ENCODE peak calls at places on chromosomes 1 and 21, in nine cellular contexts. Q is transverse colon, I is IMR-90, C is A549, D is heart left ventricle, H is stomach, X is GM12891, P is suprapubic skin, K is adrenal gland. V is an unnamed sample.

GRCh38 chr1:85583355-85584263 is 3.0 kb downstream of the CCN1 start:
- DNase-seq in Q (no peak), I (peak), C (no peak), D (no peak), H (no peak), X (no peak), P (no peak), K (no peak), V (no peak)

GRCh38 chr1:41626616-41627375 is 142.3 kb upstream of the EDN2 start:
- DNase-seq in Q (no peak), I (peak), C (peak), D (no peak), H (no peak), X (no peak), P (no peak), K (no peak), V (no peak)

GRCh38 chr1:180612591-180612990 is 19.2 kb upstream of the XPR1 start:
- DNase-seq in Q (no peak), I (no peak), C (no peak), D (no peak), H (no peak), X (no peak), P (no peak), K (no peak), V (no peak)

GRCh38 chr21:23887709-23888303 is 1719.5 kb downstream of the MRPL39 start:
- DNase-seq in Q (peak), I (no peak), C (no peak), D (no peak), H (no peak), X (no peak), P (no peak), K (no peak), V (no peak)

GRCh38 chr21:29372063-29372802 is 73.5 kb downstream of the BACH1 start:
- DNase-seq in Q (peak), I (peak), C (peak), D (peak), H (peak), X (peak), P (no peak), K (peak), V (peak)

GRCh38 chr1:69987881-69988280 is 217.5 kb downstream of the LRRC40 start:
- DNase-seq in Q (no peak), I (no peak), C (no peak), D (no peak), H (no peak), X (no peak), P (no peak), K (no peak), V (no peak)

GRCh38 chr1:174165471-174166137 is 6.3 kb downstream of the RABGAP1L start:
- DNase-seq in Q (no peak), I (no peak), C (no peak), D (no peak), H (no peak), X (no peak), P (peak), K (peak), V (no peak)

GRCh38 chr1:156389311-156389710 is 20.3 kb downstream of the RHBG start:
- DNase-seq in Q (no peak), I (no peak), C (no peak), D (no peak), H (no peak), X (no peak), P (no peak), K (no peak), V (no peak)

GRCh38 chr1:169509354-169509753 is 23.6 kb upstream of the SLC19A2 start:
- DNase-seq in Q (no peak), I (no peak), C (peak), D (no peak), H (no peak), X (no peak), P (no peak), K (no peak), V (no peak)

GRCh38 chr1:9203623-9204022 is 31.0 kb upstream of the H6PD start:
- DNase-seq in Q (peak), I (no peak), C (no peak), D (no peak), H (no peak), X (no peak), P (no peak), K (no peak), V (no peak)

GRCh38 chr1:39104158-39105060 is 78.3 kb downstream of the NDUFS5 start:
- DNase-seq in Q (peak), I (no peak), C (peak), D (peak), H (no peak), X (no peak), P (no peak), K (peak), V (no peak)

GRCh38 chr1:195608883-195609282 is 999.4 kb downstream of the KCNT2 start:
- DNase-seq in Q (no peak), I (no peak), C (no peak), D (no peak), H (no peak), X (no peak), P (no peak), K (no peak), V (no peak)

GRCh38 chr1:12369258-12369657 is 139.4 kb downstream of the VPS13D start:
- DNase-seq in Q (no peak), I (peak), C (no peak), D (no peak), H (no peak), X (no peak), P (no peak), K (no peak), V (no peak)

GRCh38 chr1:186915555-186915954 is 86.8 kb downstream of the PLA2G4A start:
- DNase-seq in Q (no peak), I (no peak), C (no peak), D (no peak), H (no peak), X (no peak), P (no peak), K (no peak), V (no peak)

GRCh38 chr1:64472805-64473204 is 2.9 kb downstream of the CACHD1 start:
- DNase-seq in Q (no peak), I (no peak), C (no peak), D (no peak), H (no peak), X (no peak), P (no peak), K (no peak), V (no peak)

GRCh38 chr1:87106867-87107266 is 192.4 kb downstream of the HS2ST1 start:
- DNase-seq in Q (no peak), I (no peak), C (no peak), D (no peak), H (no peak), X (no peak), P (no peak), K (no peak), V (no peak)

GRCh38 chr1:65694126-65694525 is 98.6 kb upstream of the PDE4B start:
- DNase-seq in Q (no peak), I (no peak), C (no peak), D (no peak), H (no peak), X (no peak), P (no peak), K (no peak), V (no peak)

GRCh38 chr1:112674440-112674985 is at the start of gene MOV10:
- DNase-seq in Q (peak), I (peak), C (peak), D (peak), H (peak), X (peak), P (peak), K (peak), V (peak)

GRCh38 chr1:112673589-112674439 is 645 bp upstream of the MOV10 start:
- DNase-seq in Q (no peak), I (peak), C (peak), D (no peak), H (no peak), X (no peak), P (no peak), K (peak), V (no peak)

GRCh38 chr1:112676543-112676942 is 2.1 kb downstream of the MOV10 start:
- DNase-seq in Q (no peak), I (no peak), C (no peak), D (no peak), H (no peak), X (no peak), P (no peak), K (no peak), V (no peak)

GRCh38 chr1:112675728-112676381 is 1.4 kb downstream of the MOV10 start:
- DNase-seq in Q (no peak), I (peak), C (no peak), D (no peak), H (no peak), X (no peak), P (no peak), K (no peak), V (no peak)

DNA sequence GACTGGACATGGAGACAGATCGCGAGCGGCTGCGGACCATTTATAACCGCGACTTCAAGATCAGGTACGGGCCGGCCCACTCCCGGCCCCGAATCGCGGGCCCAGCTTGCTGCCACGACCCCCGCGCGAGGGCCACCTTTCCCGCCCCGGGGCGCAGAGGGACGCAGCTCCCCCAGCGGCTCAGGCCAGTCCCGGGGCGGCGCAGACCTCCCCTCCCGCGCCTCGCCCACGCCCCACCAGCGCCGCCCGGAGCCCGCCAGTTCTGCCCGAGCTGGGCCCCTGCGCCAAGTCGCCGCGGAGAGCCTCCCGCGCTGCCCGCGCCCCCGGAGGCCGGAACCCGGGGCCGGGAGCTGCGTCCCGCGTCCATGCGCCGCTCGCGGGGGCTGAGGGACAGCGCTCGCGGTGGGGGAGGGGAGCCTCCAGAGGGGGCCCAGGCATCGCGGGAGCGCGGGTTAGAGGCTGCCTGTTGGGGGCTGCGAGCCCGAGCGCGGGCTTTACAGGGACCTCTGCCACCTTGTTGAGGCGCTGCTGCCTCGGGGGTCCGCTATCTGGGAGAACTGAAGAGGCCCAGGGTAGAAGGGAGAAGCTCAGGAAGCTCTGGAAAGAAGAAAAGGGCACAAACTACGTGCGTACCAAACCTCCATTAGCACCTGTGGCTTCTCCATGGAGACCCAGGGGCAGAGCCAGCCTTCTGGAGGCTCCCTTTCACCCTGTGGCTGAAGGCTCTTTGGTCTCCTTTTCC is 698 bp downstream of the MOV10 start:
- DNase-seq in Q (peak), I (peak), C (no peak), D (peak), H (no peak), X (peak), P (no peak), K (peak), V (peak)
- TF ChIP-seq POLR2A in Q (no peak), I (peak), C (peak), D (peak), H (no peak), X (no peak), P (peak), K (peak), V (no peak)

GRCh38 chr1:95084317-95085176 is 11.8 kb upstream of the ALG14 start:
- DNase-seq in Q (no peak), I (peak), C (peak), D (no peak), H (no peak), X (peak), P (no peak), K (no peak), V (peak)

GRCh38 chr1:95086949-95087533 is 14.3 kb upstream of the ALG14 start:
- DNase-seq in Q (no peak), I (peak), C (peak), D (peak), H (no peak), X (no peak), P (no peak), K (peak), V (no peak)

GRCh38 chr1:95089888-95090287 is 17.1 kb upstream of the ALG14 start:
- DNase-seq in Q (no peak), I (no peak), C (no peak), D (no peak), H (no peak), X (no peak), P (no peak), K (no peak), V (no peak)

GRCh38 chr1:95080446-95080845 is 7.7 kb upstream of the ALG14 start:
- DNase-seq in Q (no peak), I (no peak), C (no peak), D (no peak), H (no peak), X (no peak), P (no peak), K (no peak), V (no peak)

GRCh38 chr1:95085376-95085775 is 12.6 kb upstream of the ALG14 start:
- DNase-seq in Q (no peak), I (no peak), C (no peak), D (no peak), H (no peak), X (no peak), P (no peak), K (no peak), V (no peak)
- TF ChIP-seq POLR2A in Q (no peak), I (no peak), C (no peak), D (no peak), H (no peak), X (no peak), P (no peak), K (no peak), V (no peak)

GRCh38 chr21:39387461-39388037 is 38.7 kb upstream of the HMGN1 start:
- DNase-seq in Q (peak), I (peak), C (peak), D (peak), H (peak), X (peak), P (peak), K (peak), V (peak)
- TF ChIP-seq POLR2A in Q (peak), I (no peak), C (peak), D (no peak), H (no peak), X (no peak), P (no peak), K (peak), V (no peak)

DNA sequence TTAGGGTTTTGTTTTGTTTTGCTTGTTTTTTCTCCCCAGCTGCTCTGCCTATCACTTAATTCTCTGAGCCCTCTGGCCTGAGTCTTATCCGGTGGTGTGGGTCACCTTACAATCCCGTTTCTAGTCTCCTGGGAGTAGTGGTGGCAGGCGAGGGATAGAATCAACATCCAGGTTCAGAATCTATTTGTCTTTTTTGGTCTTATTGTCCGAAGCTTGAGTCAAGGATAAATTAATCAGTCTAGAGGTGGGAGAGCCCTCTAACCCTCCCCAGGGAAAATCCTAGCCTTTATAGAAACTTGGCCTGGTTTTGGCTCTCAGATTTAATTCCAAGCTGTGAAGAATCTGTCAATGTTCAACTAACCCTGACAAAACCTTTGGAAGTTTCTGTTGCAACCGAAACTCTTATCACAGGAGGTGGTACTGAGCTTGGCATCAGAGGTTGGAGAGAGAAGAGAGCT is 246.3 kb downstream of the FGGY start:
- DNase-seq in Q (no peak), I (no peak), C (no peak), D (no peak), H (no peak), X (no peak), P (no peak), K (no peak), V (no peak)
- TF ChIP-seq POLR2A in Q (no peak), I (no peak), C (no peak), D (no peak), H (no peak), X (no peak), P (no peak), K (no peak), V (no peak)

GRCh38 chr1:54221867-54222484 is 22.0 kb downstream of the MRPL37 start:
- DNase-seq in Q (no peak), I (no peak), C (no peak), D (no peak), H (no peak), X (no peak), P (no peak), K (no peak), V (no peak)
- TF ChIP-seq POLR2A in Q (no peak), I (no peak), C (no peak), D (no peak), H (no peak), X (no peak), P (no peak), K (no peak), V (no peak)

GRCh38 chr1:229209386-229209785 is 61.5 kb upstream of the RAB4A start:
- DNase-seq in Q (no peak), I (peak), C (no peak), D (no peak), H (no peak), X (no peak), P (no peak), K (no peak), V (no peak)

GRCh38 chr1:229205854-229206253 is 65.1 kb upstream of the RAB4A start:
- DNase-seq in Q (no peak), I (no peak), C (no peak), D (no peak), H (no peak), X (no peak), P (no peak), K (no peak), V (no peak)

GRCh38 chr1:229208481-229208880 is 62.4 kb upstream of the RAB4A start:
- DNase-seq in Q (no peak), I (peak), C (no peak), D (no peak), H (no peak), X (no peak), P (no peak), K (no peak), V (no peak)

GRCh38 chr1:229209816-229210215 is 61.1 kb upstream of the RAB4A start:
- DNase-seq in Q (no peak), I (peak), C (no peak), D (no peak), H (no peak), X (no peak), P (no peak), K (peak), V (peak)

GRCh38 chr1:229207916-229208315 is 63.0 kb upstream of the RAB4A start:
- DNase-seq in Q (no peak), I (no peak), C (no peak), D (no peak), H (peak), X (no peak), P (no peak), K (no peak), V (no peak)
- TF ChIP-seq POLR2A in Q (no peak), I (no peak), C (no peak), D (no peak), H (no peak), X (no peak), P (no peak), K (no peak), V (no peak)

GRCh38 chr1:229557913-229558414 is 543 bp downstream of the ABCB10 start:
- DNase-seq in Q (peak), I (no peak), C (peak), D (peak), H (peak), X (peak), P (no peak), K (peak), V (no peak)
- TF ChIP-seq POLR2A in Q (peak), I (no peak), C (no peak), D (no peak), H (no peak), X (no peak), P (no peak), K (no peak), V (no peak)

GRCh38 chr1:45275054-45275453 is 51.6 kb upstream of the HPDL start:
- DNase-seq in Q (no peak), I (no peak), C (no peak), D (no peak), H (no peak), X (no peak), P (no peak), K (no peak), V (no peak)
- TF ChIP-seq POLR2A in Q (no peak), I (no peak), C (no peak), D (no peak), H (no peak), X (no peak), P (no peak), K (no peak), V (no peak)

GRCh38 chr1:2193514-2194251 is 889 bp downstream of the FAAP20 start:
- DNase-seq in Q (no peak), I (no peak), C (no peak), D (no peak), H (no peak), X (no peak), P (peak), K (no peak), V (no peak)

GRCh38 chr1:2194898-2195673 is 514 bp upstream of the FAAP20 start:
- DNase-seq in Q (peak), I (peak), C (peak), D (peak), H (peak), X (peak), P (peak), K (peak), V (peak)

GRCh38 chr1:2192031-2192995 is 2.3 kb downstream of the FAAP20 start:
- DNase-seq in Q (no peak), I (peak), C (no peak), D (peak), H (no peak), X (no peak), P (peak), K (no peak), V (no peak)

GRCh38 chr1:2195785-2196184 is 1.2 kb upstream of the FAAP20 start:
- DNase-seq in Q (no peak), I (no peak), C (no peak), D (no peak), H (no peak), X (no peak), P (peak), K (no peak), V (no peak)

GRCh38 chr1:2194319-2194897 is at the start of gene FAAP20:
- DNase-seq in Q (peak), I (peak), C (peak), D (peak), H (peak), X (peak), P (peak), K (no peak), V (no peak)
- TF ChIP-seq POLR2A in Q (no peak), I (peak), C (peak), D (no peak), H (no peak), X (no peak), P (no peak), K (peak), V (no peak)